ENCODE peak calls at places on chromosomes 1 and 21, in four cellular contexts. P is heart left ventricle, Q is neural crest cell, W is anterior cingulate cortex. N is an unnamed sample.

GRCh38 chr1:27536767-27537166 is 46.8 kb upstream of the WASF2 start:
- DNase-seq in P (peak), Q (no peak), W (peak), N (peak)

GRCh38 chr21:45572783-45573451 is 30.7 kb upstream of the SLC19A1 start:
- DNase-seq in P (no peak), Q (no peak), W (no peak), N (no peak)

GRCh38 chr1:40815420-40815819 is 31.8 kb downstream of the KCNQ4 start:
- DNase-seq in P (no peak), Q (no peak), W (no peak), N (no peak)

GRCh38 chr1:175548774-175549173 is 194.6 kb downstream of the TNR start:
- DNase-seq in P (no peak), Q (no peak), W (no peak), N (no peak)

GRCh38 chr1:92929461-92929860 is 31.8 kb downstream of the DIPK1A start:
- DNase-seq in P (no peak), Q (no peak), W (no peak), N (no peak)

GRCh38 chr1:1328254-1328653 is 2.8 kb upstream of the TAS1R3 start:
- DNase-seq in P (no peak), Q (no peak), W (no peak), N (no peak)

GRCh38 chr1:206442101-206442500 is 28.2 kb upstream of the IKBKE start:
- DNase-seq in P (no peak), Q (no peak), W (no peak), N (no peak)

GRCh38 chr1:192707978-192708547 is 72.1 kb downstream of the RGS13 start:
- DNase-seq in P (no peak), Q (no peak), W (no peak), N (no peak)

GRCh38 chr1:85316324-85316723 is 39.9 kb upstream of the BCL10 start:
- DNase-seq in P (no peak), Q (no peak), W (no peak), N (no peak)

GRCh38 chr1:51072040-51072439 is 30.0 kb upstream of the C1orf185 start:
- DNase-seq in P (no peak), Q (no peak), W (no peak), N (no peak)

GRCh38 chr1:153968972-153969371 is 1.3 kb downstream of the CREB3L4 start:
- DNase-seq in P (no peak), Q (no peak), W (no peak), N (no peak)

GRCh38 chr1:228150458-228151169 is 884 bp downstream of the GJC2 start:
- DNase-seq in P (peak), Q (no peak), W (peak), N (no peak)

GRCh38 chr1:39268112-39268581 is 63.7 kb downstream of the MACF1 start:
- DNase-seq in P (peak), Q (no peak), W (peak), N (peak)

GRCh38 chr1:22044690-22045420 is 7.7 kb upstream of the CDC42 start:
- DNase-seq in P (no peak), Q (no peak), W (no peak), N (no peak)

GRCh38 chr1:78114034-78114956 is 68.5 kb downstream of the GIPC2 start:
- DNase-seq in P (peak), Q (peak), W (peak), N (peak)

GRCh38 chr1:241603626-241604337 is 36.4 kb downstream of the CHML start:
- DNase-seq in P (no peak), Q (no peak), W (no peak), N (no peak)

GRCh38 chr1:40308036-40308727 is 8.9 kb downstream of the COL9A2 start:
- DNase-seq in P (peak), Q (no peak), W (peak), N (no peak)

GRCh38 chr1:158045639-158046038 is 52.2 kb downstream of the KIRREL1 start:
- DNase-seq in P (no peak), Q (no peak), W (no peak), N (peak)

GRCh38 chr1:18951818-18952391 is 4.6 kb downstream of the IFFO2 start:
- DNase-seq in P (no peak), Q (no peak), W (no peak), N (no peak)

GRCh38 chr1:144101397-144102050 is 129.7 kb upstream of the FAM72C start:
- DNase-seq in P (peak), Q (peak), W (no peak), N (no peak)

GRCh38 chr1:223258751-223259177 is 105.2 kb downstream of the SUSD4 start:
- DNase-seq in P (no peak), Q (no peak), W (no peak), N (no peak)

GRCh38 chr1:63148825-63149645 is 173.3 kb upstream of the FOXD3 start:
- DNase-seq in P (no peak), Q (peak), W (peak), N (peak)

GRCh38 chr1:31155216-31155806 is 84.4 kb downstream of the NKAIN1 start:
- DNase-seq in P (peak), Q (peak), W (peak), N (peak)

GRCh38 chr1:241569848-241570247 is 37.7 kb downstream of the KMO start:
- DNase-seq in P (no peak), Q (no peak), W (no peak), N (no peak)

GRCh38 chr1:72140222-72140621 is 142.1 kb downstream of the NEGR1 start:
- DNase-seq in P (no peak), Q (no peak), W (no peak), N (no peak)

GRCh38 chr21:37700641-37701202 is 215.5 kb downstream of the KCNJ6 start:
- DNase-seq in P (peak), Q (peak), W (peak), N (peak)

GRCh38 chr1:3120994-3121393 is 52.0 kb downstream of the PRDM16 start:
- DNase-seq in P (no peak), Q (no peak), W (no peak), N (no peak)

GRCh38 chr1:202158810-202159533 is 1.4 kb downstream of the PTPN7 start:
- DNase-seq in P (no peak), Q (no peak), W (no peak), N (no peak)

GRCh38 chr1:119475866-119476439 is 31.1 kb upstream of the HSD3B1 start:
- DNase-seq in P (no peak), Q (peak), W (peak), N (peak)

GRCh38 chr1:17167783-17168479 is 37.0 kb upstream of the PADI1 start:
- DNase-seq in P (no peak), Q (no peak), W (no peak), N (no peak)

N was measured in neuronal stem cell.